ENCODE peak calls at places on chromosomes 5 and 9, in six cellular contexts. L, B, S, C, E and X are unnamed samples.
A peak's percentile ranks its signal among the peaks of the same experiment; 100 is the strongest.

GRCh38 chr5:147835386-147835798 is 3.9 kb upstream of the SPINK1 start:
- DNase-seq in C (no peak), S (no peak), E (no peak), L (no peak), B (no peak), X (no peak)

GRCh38 chr9:72585737-72586136 is 64.3 kb downstream of the TMC1 start:
- DNase-seq in S (no peak), L (peak; percentile 92), B (no peak), E (peak; percentile 33), C (no peak), X (no peak)

GRCh38 chr9:134710271-134710540 is 68.6 kb downstream of the COL5A1 start:
- DNase-seq in S (no peak), L (no peak), E (no peak), B (no peak), C (no peak), X (no peak)

GRCh38 chr5:81971086-81971693 is 633 bp upstream of the ATG10 start:
- DNase-seq in L (peak; percentile 26), B (no peak), E (no peak), S (no peak), C (no peak), X (peak; percentile 61)

GRCh38 chr5:151141535-151141934 is 16.0 kb downstream of the ANXA6 start:
- DNase-seq in E (no peak), L (no peak), S (peak; percentile 42), B (no peak), C (no peak), X (peak; percentile 37)

GRCh38 chr9:83432104-83432627 is 106.0 kb downstream of the FRMD3 start:
- DNase-seq in C (no peak), E (peak; percentile 83), S (no peak), B (no peak), L (peak; percentile 94), X (no peak)

GRCh38 chr5:149962040-149962439 is 1.5 kb downstream of the SLC26A2 start:
- DNase-seq in B (no peak), C (no peak), S (no peak), L (peak; percentile 63), E (no peak), X (peak; percentile 48)

GRCh38 chr9:138022121-138022741 is 144.6 kb downstream of the CACNA1B start:
- DNase-seq in S (no peak), C (peak; percentile 40), E (no peak), L (no peak), B (no peak), X (peak; percentile 17)

GRCh38 chr5:179840766-179841165 is 17.9 kb downstream of the MRNIP start:
- DNase-seq in E (no peak), B (no peak), L (no peak), C (no peak), S (no peak), X (no peak)

GRCh38 chr5:120538644-120539043 is 74.5 kb downstream of the PRR16 start:
- DNase-seq in C (no peak), B (no peak), E (no peak), S (no peak), L (peak; percentile 63), X (no peak)

GRCh38 chr5:59547731-59548130 is 345.8 kb downstream of the PDE4D start:
- DNase-seq in E (no peak), B (no peak), S (no peak), C (no peak), L (no peak), X (no peak)

GRCh38 chr9:20378851-20379250 is 243.4 kb downstream of the MLLT3 start:
- DNase-seq in B (peak; percentile 44), S (no peak), C (no peak), L (no peak), E (no peak), X (no peak)

GRCh38 chr9:2199999-2200796 is 185.1 kb downstream of the SMARCA2 start:
- DNase-seq in C (no peak), E (no peak), L (no peak), B (no peak), S (no peak), X (peak; percentile 16)

GRCh38 chr5:59039003-59039295 is 456.1 kb downstream of the RAB3C start:
- DNase-seq in S (no peak), E (no peak), L (no peak), B (no peak), C (no peak), X (no peak)

GRCh38 chr9:16726023-16726422 is 144.4 kb downstream of the BNC2 start:
- DNase-seq in C (no peak), L (peak; percentile 60), E (no peak), S (no peak), B (no peak), X (no peak)

GRCh38 chr5:96410013-96410412 is 23.0 kb downstream of the PCSK1 start:
- DNase-seq in E (no peak), L (no peak), C (no peak), S (no peak), B (no peak), X (no peak)

GRCh38 chr5:123120197-123120596 is 31.2 kb downstream of the PRDM6 start:
- DNase-seq in S (no peak), E (no peak), L (no peak), C (peak; percentile 33), B (no peak), X (peak; percentile 26)

GRCh38 chr9:77469515-77470197 is 178.5 kb downstream of the GNA14 start:
- DNase-seq in S (no peak), C (no peak), B (no peak), E (no peak), L (peak; percentile 61), X (no peak)

GRCh38 chr9:72473474-72474241 is 47.8 kb upstream of the TMC1 start:
- DNase-seq in S (no peak), L (peak; percentile 65), E (no peak), B (no peak), C (no peak), X (no peak)

GRCh38 chr9:112884086-112884485 is 6.6 kb downstream of the SLC46A2 start:
- DNase-seq in E (no peak), C (no peak), S (no peak), B (no peak), L (peak; percentile 73), X (no peak)

GRCh38 chr5:67679184-67679855 is 482.7 kb upstream of the CD180 start:
- DNase-seq in L (no peak), C (no peak), S (no peak), E (no peak), B (no peak), X (peak; percentile 3)

GRCh38 chr5:57085306-57086081 is 88.4 kb upstream of the GPBP1 start:
- DNase-seq in S (no peak), L (no peak), E (no peak), B (no peak), C (no peak), X (no peak)

GRCh38 chr5:71582945-71583584 is 4.1 kb upstream of the MCCC2 start:
- DNase-seq in C (no peak), L (no peak), S (no peak), B (no peak), E (no peak), X (no peak)

GRCh38 chr9:121827251-121827967 is 176.0 kb downstream of the DAB2IP start:
- DNase-seq in B (no peak), C (no peak), E (no peak), S (no peak), L (no peak), X (no peak)

GRCh38 chr9:112809351-112809848 is 58.8 kb downstream of the SNX30 start:
- DNase-seq in C (no peak), B (no peak), E (no peak), S (no peak), L (no peak), X (peak; percentile 81)

GRCh38 chr5:147685991-147686390 is 96.5 kb downstream of the JAKMIP2 start:
- DNase-seq in E (peak; percentile 4), S (no peak), B (no peak), C (no peak), L (no peak), X (no peak)

GRCh38 chr9:89532944-89533343 is 35.0 kb upstream of the SEMA4D start:
- DNase-seq in L (no peak), S (no peak), C (no peak), B (no peak), E (no peak), X (no peak)

GRCh38 chr5:135493406-135494180 is 41.4 kb upstream of the TIFAB start:
- DNase-seq in C (peak; percentile 31), E (peak; percentile 10), B (no peak), S (no peak), L (peak; percentile 90), X (no peak)

GRCh38 chr9:12817702-12818101 is 42.9 kb downstream of the LURAP1L start:
- DNase-seq in E (no peak), C (peak; percentile 57), S (no peak), B (no peak), L (no peak), X (no peak)